ENCODE peak calls at places on chromosome 11, in eight cellular contexts. Q is trophoblast cell; R is neuronal stem cell; C is CD8-positive, alpha-beta T cell; I is spleen; L is heart right ventricle; S is ovary; B is stomach. A is an unnamed sample.
A peak's percentile ranks its signal among the peaks of the same experiment; 100 is the strongest.

GRCh38 chr11:30333405-30333804 is 10.5 kb downstream of the ARL14EP start:
- DNase-seq in Q (no peak), R (no peak), C (no peak), I (no peak), L (no peak), S (no peak), B (no peak), A (no peak)

GRCh38 chr11:83641511-83641910 is 355.3 kb upstream of the CCDC90B start:
- DNase-seq in Q (no peak), R (no peak), C (no peak), I (no peak), L (peak; percentile 51), S (peak; percentile 20), B (no peak), A (peak; percentile 40)

GRCh38 chr11:34349882-34350281 is 7.9 kb downstream of the ABTB2 start:
- DNase-seq in Q (no peak), R (no peak), C (no peak), I (no peak), L (no peak), S (no peak), B (no peak), A (no peak)

GRCh38 chr11:61061081-61061826 is 41.0 kb upstream of the CD5 start:
- DNase-seq in Q (peak; percentile 48), R (no peak), C (peak; percentile 71), I (no peak), L (no peak), S (no peak), B (no peak), A (no peak)

GRCh38 chr11:47001666-47002285 is 65.2 kb downstream of the CSTPP1 start:
- DNase-seq in Q (peak; percentile 9), R (no peak), C (no peak), I (no peak), L (no peak), S (no peak), B (no peak), A (no peak)

GRCh38 chr11:81007046-81007445 is 1566.2 kb upstream of the TENM4 start:
- DNase-seq in Q (peak; percentile 10), R (no peak), C (no peak), I (no peak), L (no peak), S (no peak), B (no peak), A (no peak)

GRCh38 chr11:7977251-7977917 is 9.8 kb upstream of the EIF3F start:
- DNase-seq in Q (peak; percentile 88), R (no peak), C (no peak), I (no peak), L (no peak), S (no peak), B (no peak), A (no peak)

GRCh38 chr11:86459682-86460460 is 85.2 kb downstream of the CCDC81 start:
- DNase-seq in Q (peak; percentile 42), R (no peak), C (no peak), I (no peak), L (peak; percentile 52), S (peak; percentile 66), B (peak; percentile 56), A (peak; percentile 74)

GRCh38 chr11:10930961-10931760 is 73.3 kb upstream of the ZBED5 start:
- DNase-seq in Q (peak; percentile 89), R (peak; percentile 67), C (peak; percentile 46), I (peak; percentile 85), L (peak; percentile 80), S (peak; percentile 82), B (peak; percentile 53), A (peak; percentile 80)

GRCh38 chr11:59174664-59175033 is 2.7 kb downstream of the DTX4 start:
- DNase-seq in Q (peak; percentile 97), R (no peak), C (no peak), I (no peak), L (no peak), S (no peak), B (peak; percentile 43), A (no peak)

GRCh38 chr11:36257351-36257750 is 31.9 kb downstream of the COMMD9 start:
- DNase-seq in Q (peak; percentile 51), R (no peak), C (no peak), I (no peak), L (no peak), S (no peak), B (no peak), A (no peak)

GRCh38 chr11:107859459-107860239 is 1.1 kb upstream of the SLC35F2 start:
- DNase-seq in Q (peak; percentile 38), R (no peak), C (peak; percentile 17), I (peak; percentile 87), L (peak; percentile 11), S (peak; percentile 22), B (peak; percentile 53), A (peak; percentile 42)

GRCh38 chr11:32210601-32211000 is 119.7 kb downstream of the RCN1 start:
- DNase-seq in Q (no peak), R (no peak), C (no peak), I (no peak), L (no peak), S (no peak), B (no peak), A (no peak)

GRCh38 chr11:1560618-1561251 is 11.3 kb downstream of the DUSP8 start:
- DNase-seq in Q (no peak), R (no peak), C (no peak), I (no peak), L (no peak), S (no peak), B (no peak), A (no peak)

GRCh38 chr11:47248304-47248663 is 330 bp downstream of the ACP2 start:
- DNase-seq in Q (no peak), R (peak; percentile 51), C (no peak), I (no peak), L (peak; percentile 22), S (no peak), B (no peak), A (no peak)

GRCh38 chr11:111531687-111532364 is 8.7 kb upstream of the LAYN start:
- DNase-seq in Q (peak; percentile 71), R (no peak), C (peak; percentile 60), I (no peak), L (no peak), S (no peak), B (no peak), A (no peak)

GRCh38 chr11:97772696-97773095 is 1248.1 kb upstream of the CNTN5 start:
- DNase-seq in Q (no peak), R (no peak), C (no peak), I (no peak), L (no peak), S (no peak), B (no peak), A (no peak)

GRCh38 chr11:118084247-118084646 is 2.5 kb downstream of the SMIM35 start:
- DNase-seq in Q (no peak), R (no peak), C (no peak), I (no peak), L (peak; percentile 43), S (no peak), B (no peak), A (no peak)

GRCh38 chr11:94938399-94939055 is 34.8 kb downstream of the CWC15 start:
- DNase-seq in Q (no peak), R (no peak), C (no peak), I (no peak), L (peak; percentile 81), S (no peak), B (no peak), A (peak; percentile 87)

GRCh38 chr11:111324277-111324720 is 26.0 kb downstream of the POU2AF3 start:
- DNase-seq in Q (peak; percentile 82), R (no peak), C (no peak), I (no peak), L (no peak), S (no peak), B (no peak), A (no peak)

GRCh38 chr11:45150943-45151342 is 4.5 kb downstream of the PRDM11 start:
- DNase-seq in Q (no peak), R (no peak), C (no peak), I (peak; percentile 42), L (no peak), S (no peak), B (no peak), A (no peak)

DNA sequence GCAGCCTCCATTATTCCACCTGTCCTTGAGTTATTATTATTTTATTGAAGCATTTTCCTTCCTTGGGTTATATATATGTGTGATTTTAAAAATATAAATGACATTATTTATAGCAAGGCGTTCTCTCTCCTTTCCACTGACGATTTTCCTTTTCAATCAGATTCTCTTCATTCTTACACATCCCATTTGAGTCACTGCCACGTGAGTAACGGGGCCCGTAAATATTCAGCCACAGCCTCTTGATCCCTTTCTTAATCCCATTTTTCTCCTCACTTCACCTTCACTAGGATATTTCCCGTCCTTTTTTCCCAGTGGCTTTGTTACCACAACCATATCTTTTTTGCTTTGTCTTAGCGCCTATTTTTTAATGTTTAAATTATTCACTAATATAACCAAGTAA is 396.2 kb downstream of the NTM start:
- DNase-seq in Q (no peak), R (no peak), C (no peak), I (no peak), L (no peak), S (no peak), B (no peak), A (no peak)
- H3K27me3 ChIP-seq in Q (no peaks in the 10 kb centered on the region), R (no peaks in the 10 kb centered on the region), C (no peaks in the 10 kb centered on the region), I (no peaks in the 10 kb centered on the region), L (peaks cover 5% of the 10 kb centered on the region), S (no peaks in the 10 kb centered on the region), B (peaks cover 18% of the 10 kb centered on the region), A (no peaks in the 10 kb centered on the region)

DNA sequence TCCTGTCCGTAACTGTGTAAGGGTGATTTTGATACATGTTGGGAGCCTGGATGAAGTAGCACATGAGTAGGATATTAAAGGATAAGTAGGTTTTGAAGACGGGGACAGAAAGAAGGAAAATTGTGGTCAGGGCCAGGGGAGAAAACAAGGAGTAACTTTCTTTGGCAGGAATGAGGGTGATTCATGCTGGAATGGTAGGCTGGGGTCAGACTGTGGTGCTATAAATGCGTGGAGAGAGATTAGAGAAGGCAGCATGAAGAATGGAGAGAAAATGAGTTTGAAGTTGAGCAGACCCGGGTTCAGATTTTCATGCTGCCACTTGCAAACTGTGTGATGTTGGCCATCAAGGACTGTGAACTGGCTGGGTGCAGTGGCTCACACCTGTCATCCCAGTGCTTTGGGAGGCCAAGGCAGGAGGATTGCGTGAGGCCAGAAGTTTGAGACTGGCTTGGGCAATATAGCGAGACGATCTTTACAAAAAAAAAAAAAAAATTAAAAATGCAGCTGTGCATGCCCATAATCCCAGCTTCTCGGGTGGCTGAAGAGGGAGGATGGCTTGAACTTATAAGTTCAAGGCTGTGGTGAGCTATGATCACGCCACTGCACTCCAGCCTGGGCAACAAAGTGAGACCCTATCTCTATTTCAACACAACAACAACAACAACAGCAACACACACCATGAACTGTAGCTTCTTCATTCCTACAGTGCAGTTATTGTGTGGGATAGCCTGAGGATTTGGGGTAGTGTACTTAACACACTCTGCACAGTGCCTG is 22.3 kb downstream of the ZBTB16 start:
- DNase-seq in Q (no peak), R (no peak), C (no peak), I (no peak), L (no peak), S (no peak), B (no peak), A (no peak)
- H3K4me1 ChIP-seq in Q (peaks cover 8% of the 10 kb centered on the region), R (peaks cover 38% of the 10 kb centered on the region), C (peaks cover 27% of the 10 kb centered on the region), I (peaks cover 69% of the 10 kb centered on the region), L (peaks cover 100% of the 10 kb centered on the region), S (peaks cover 45% of the 10 kb centered on the region), B (peaks cover 100% of the 10 kb centered on the region), A (peaks cover 64% of the 10 kb centered on the region)

GRCh38 chr11:67345247-67345948 is 7.9 kb downstream of the POLD4 start:
- DNase-seq in Q (no peak), R (no peak), C (no peak), I (no peak), L (no peak), S (no peak), B (no peak), A (no peak)
- H3K4me3 ChIP-seq in Q (no peak overlapping the region), R (no peak overlapping the region), C (no peak overlapping the region), I (no peak overlapping the region), L (no peak overlapping the region), S (no peak overlapping the region), B (no peak overlapping the region), A (no peak overlapping the region)

GRCh38 chr11:20031155-20032001 is 128.9 kb downstream of the DBX1 start:
- DNase-seq in Q (peak; percentile 96), R (no peak), C (no peak), I (no peak), L (no peak), S (no peak), B (no peak), A (no peak)
- H3K27me3 ChIP-seq in Q (no peaks in the 10 kb centered on the region), R (peaks cover 1% of the 10 kb centered on the region), C (no peaks in the 10 kb centered on the region), I (no peaks in the 10 kb centered on the region), L (no peaks in the 10 kb centered on the region), S (no peaks in the 10 kb centered on the region), B (no peaks in the 10 kb centered on the region), A (no peaks in the 10 kb centered on the region)